ENCODE peak calls at places on chromosomes 6 and 20, in ten cellular contexts. E, L, V, X, Y, S, I, D, M and K are unnamed samples.
A peak's percentile ranks its signal among the peaks of the same experiment; 100 is the strongest.

GRCh38 chr6:134007077-134007476 is 45.3 kb downstream of the SLC2A12 start:
- DNase-seq in M (no peak), D (no peak), X (peak; percentile 50), L (no peak), I (no peak), V (no peak), E (no peak), Y (no peak), S (no peak), K (peak; percentile 59)

GRCh38 chr6:148736779-148737412 is 9.9 kb upstream of the UST start:
- DNase-seq in M (no peak), X (no peak), E (no peak), I (no peak), S (no peak), L (no peak), Y (peak; percentile 45), V (no peak), D (no peak), K (peak; percentile 6)

GRCh38 chr6:119210596-119210995 is 132.1 kb upstream of the FAM184A start:
- DNase-seq in X (no peak), S (no peak), L (no peak), Y (no peak), E (no peak), V (no peak), M (no peak), I (no peak), D (no peak), K (no peak)

GRCh38 chr6:17472653-17473183 is 79.3 kb downstream of the CAP2 start:
- DNase-seq in D (no peak), M (no peak), Y (peak; percentile 44), V (no peak), L (no peak), E (peak; percentile 26), X (peak; percentile 11), S (no peak), I (no peak), K (no peak)

GRCh38 chr6:138680085-138680484 is 93.5 kb upstream of the CCDC28A start:
- DNase-seq in Y (no peak), L (no peak), M (no peak), S (no peak), I (no peak), E (no peak), V (no peak), X (no peak), D (no peak), K (no peak)

GRCh38 chr20:40925829-40926228 is 102.8 kb upstream of the TOP1 start:
- DNase-seq in E (no peak), L (no peak), S (no peak), D (no peak), I (no peak), X (no peak), M (no peak), V (no peak), Y (no peak), K (no peak)

GRCh38 chr6:91276315-91276714 is 689.4 kb upstream of the MAP3K7 start:
- DNase-seq in I (no peak), M (no peak), L (no peak), E (no peak), X (peak; percentile 7), D (no peak), S (no peak), Y (no peak), V (no peak), K (peak; percentile 53)

GRCh38 chr6:139474145-139475108 is 100.0 kb upstream of the CITED2 start:
- DNase-seq in S (no peak), L (no peak), I (no peak), D (no peak), V (no peak), M (no peak), X (peak; percentile 6), Y (no peak), E (no peak), K (no peak)

GRCh38 chr6:10424005-10424404 is 9.1 kb upstream of the TFAP2A start:
- DNase-seq in I (no peak), D (no peak), V (no peak), L (no peak), S (no peak), E (no peak), M (no peak), X (peak; percentile 6), Y (no peak), K (peak; percentile 13)

GRCh38 chr6:100796049-100796823 is 84.9 kb downstream of the ASCC3 start:
- DNase-seq in Y (no peak), V (no peak), M (no peak), E (no peak), D (no peak), S (no peak), L (no peak), I (no peak), X (no peak), K (peak; percentile 1)

GRCh38 chr20:63253438-63254236 is 626 bp downstream of the NKAIN4 start:
- DNase-seq in S (no peak), I (peak; percentile 80), M (no peak), X (no peak), Y (no peak), V (no peak), D (no peak), E (no peak), L (no peak), K (no peak)

GRCh38 chr6:75750925-75751324 is 1.9 kb downstream of the MYO6 start:
- DNase-seq in D (no peak), L (no peak), X (no peak), E (no peak), Y (no peak), I (no peak), S (no peak), M (no peak), V (no peak), K (no peak)

GRCh38 chr6:156902782-156903181 is 125.6 kb downstream of the ARID1B start:
- DNase-seq in S (no peak), V (no peak), E (no peak), L (no peak), M (no peak), Y (no peak), I (no peak), X (no peak), D (no peak), K (no peak)

GRCh38 chr6:45661667-45662066 is 283.9 kb upstream of the SUPT3H start:
- DNase-seq in S (no peak), L (no peak), M (no peak), Y (no peak), V (no peak), E (peak; percentile 22), D (no peak), I (no peak), X (no peak), K (peak; percentile 55)

GRCh38 chr6:30895343-30895742 is 11.0 kb downstream of the DDR1 start:
- DNase-seq in I (no peak), X (no peak), S (no peak), M (no peak), Y (no peak), L (no peak), D (no peak), E (no peak), V (no peak), K (no peak)

GRCh38 chr6:28245206-28245941 is 6.7 kb downstream of the ZKSCAN4 start:
- DNase-seq in E (no peak), L (no peak), M (no peak), S (no peak), I (no peak), V (no peak), D (no peak), Y (no peak), X (no peak), K (no peak)

GRCh38 chr6:107116328-107116892 is 1.1 kb upstream of the BEND3 start:
- DNase-seq in M (no peak), D (no peak), I (no peak), L (no peak), V (no peak), Y (no peak), E (peak; percentile 38), X (peak; percentile 80), S (no peak), K (peak; percentile 74)

GRCh38 chr6:66568271-66568670 is 861.2 kb upstream of the EYS start:
- DNase-seq in E (no peak), V (no peak), Y (no peak), I (no peak), M (no peak), S (no peak), D (no peak), L (no peak), X (no peak), K (peak; percentile 55)

GRCh38 chr6:166417285-166417691 is 34.5 kb upstream of the MPC1 start:
- DNase-seq in L (no peak), I (no peak), E (no peak), D (no peak), Y (no peak), X (no peak), V (no peak), M (no peak), S (no peak), K (no peak)

GRCh38 chr20:33415948-33416347 is 14.6 kb upstream of the CDK5RAP1 start:
- DNase-seq in I (peak; percentile 24), M (no peak), D (no peak), S (no peak), V (no peak), X (no peak), E (peak; percentile 28), L (no peak), Y (peak; percentile 52), K (peak; percentile 66)

GRCh38 chr20:6122873-6123649 is at the start of gene FERMT1:
- DNase-seq in M (peak; percentile 11), D (peak; percentile 77), V (no peak), Y (peak; percentile 57), S (peak; percentile 25), X (peak; percentile 74), I (peak; percentile 20), E (peak; percentile 52), L (no peak), K (peak; percentile 94)

GRCh38 chr6:15504040-15504491 is 158.8 kb downstream of the DTNBP1 start:
- DNase-seq in E (no peak), D (no peak), M (no peak), I (peak; percentile 25), X (no peak), L (no peak), Y (no peak), V (no peak), S (no peak), K (no peak)

GRCh38 chr20:12975833-12976608 is 32.8 kb upstream of the SPTLC3 start:
- DNase-seq in S (no peak), Y (no peak), X (no peak), V (no peak), I (no peak), E (no peak), M (no peak), D (no peak), L (no peak), K (no peak)

GRCh38 chr20:4812641-4813075 is 90.9 kb downstream of the PRND start:
- DNase-seq in M (no peak), V (peak; percentile 48), Y (no peak), X (no peak), S (no peak), E (no peak), I (no peak), L (no peak), D (no peak), K (no peak)

GRCh38 chr20:61758556-61759200 is 307.0 kb downstream of the TAF4 start:
- DNase-seq in L (no peak), V (no peak), D (no peak), S (no peak), Y (no peak), X (no peak), I (no peak), E (no peak), M (no peak), K (no peak)

GRCh38 chr6:137881522-137881886 is 14.4 kb downstream of the TNFAIP3 start:
- DNase-seq in M (no peak), V (no peak), E (no peak), S (no peak), L (no peak), X (no peak), I (no peak), D (no peak), Y (no peak), K (no peak)

GRCh38 chr6:148345176-148345575 is 2.5 kb downstream of the SASH1 start:
- DNase-seq in E (peak; percentile 54), M (no peak), S (no peak), V (no peak), X (no peak), L (no peak), I (peak; percentile 28), Y (no peak), D (no peak), K (no peak)

GRCh38 chr6:43246301-43247114 is 3.2 kb downstream of the TTBK1 start:
- DNase-seq in S (no peak), L (no peak), X (peak; percentile 71), V (no peak), M (no peak), I (peak; percentile 81), D (no peak), Y (peak; percentile 11), E (no peak), K (peak; percentile 97)